ENCODE peak calls at places on chromosomes 13 and 19, in four cellular contexts. One of them, this sample, is unnamed.

GRCh38 chr13:43374621-43375020 is 351.2 kb downstream of the DNAJC15 start:
- DNase-seq in activated naive CD4-positive, alpha-beta T cell treated with anti-CD3 and anti-CD28 coated beads, Interleukin-2, amount 50 U/mL, for 72 hours: no peak
- DNase-seq in adrenal gland: no peak
- DNase-seq in NCI-H1105 treated with DMSO at 0.1 percent for 48 hours: no peak
- DNase-seq in this sample: no peak

GRCh38 chr13:24254151-24254810 is 55.1 kb upstream of the C1QTNF9 start:
- DNase-seq in activated naive CD4-positive, alpha-beta T cell treated with anti-CD3 and anti-CD28 coated beads, Interleukin-2, amount 50 U/mL, for 72 hours: peak
- DNase-seq in adrenal gland: peak
- DNase-seq in NCI-H1105 treated with DMSO at 0.1 percent for 48 hours: no peak
- DNase-seq in this sample: no peak

GRCh38 chr13:111658150-111659100 is 338.0 kb downstream of the TEX29 start:
- DNase-seq in activated naive CD4-positive, alpha-beta T cell treated with anti-CD3 and anti-CD28 coated beads, Interleukin-2, amount 50 U/mL, for 72 hours: no peak
- DNase-seq in NCI-H1105 treated with DMSO at 0.1 percent for 48 hours: no peak
- DNase-seq in adrenal gland: no peak
- DNase-seq in this sample: no peak

GRCh38 chr13:44474122-44474910 is 100.7 kb downstream of the SERP2 start:
- DNase-seq in activated naive CD4-positive, alpha-beta T cell treated with anti-CD3 and anti-CD28 coated beads, Interleukin-2, amount 50 U/mL, for 72 hours: no peak
- DNase-seq in adrenal gland: no peak
- DNase-seq in NCI-H1105 treated with DMSO at 0.1 percent for 48 hours: no peak
- DNase-seq in this sample: no peak

GRCh38 chr19:42099336-42099925 is 23.5 kb downstream of the ZNF574 start:
- DNase-seq in NCI-H1105 treated with DMSO at 0.1 percent for 48 hours: no peak
- DNase-seq in adrenal gland: no peak
- DNase-seq in activated naive CD4-positive, alpha-beta T cell treated with anti-CD3 and anti-CD28 coated beads, Interleukin-2, amount 50 U/mL, for 72 hours: no peak
- DNase-seq in this sample: no peak

GRCh38 chr19:7494416-7495098 is 5.7 kb upstream of the PEX11G start:
- DNase-seq in adrenal gland: peak
- DNase-seq in activated naive CD4-positive, alpha-beta T cell treated with anti-CD3 and anti-CD28 coated beads, Interleukin-2, amount 50 U/mL, for 72 hours: no peak
- DNase-seq in NCI-H1105 treated with DMSO at 0.1 percent for 48 hours: no peak
- DNase-seq in this sample: no peak

GRCh38 chr13:43464578-43465264 is 322.1 kb downstream of the ENOX1 start:
- DNase-seq in adrenal gland: no peak
- DNase-seq in activated naive CD4-positive, alpha-beta T cell treated with anti-CD3 and anti-CD28 coated beads, Interleukin-2, amount 50 U/mL, for 72 hours: no peak
- DNase-seq in NCI-H1105 treated with DMSO at 0.1 percent for 48 hours: no peak
- DNase-seq in this sample: no peak

GRCh38 chr19:13195678-13196077 is 45.5 kb downstream of the IER2 start:
- DNase-seq in NCI-H1105 treated with DMSO at 0.1 percent for 48 hours: no peak
- DNase-seq in adrenal gland: no peak
- DNase-seq in activated naive CD4-positive, alpha-beta T cell treated with anti-CD3 and anti-CD28 coated beads, Interleukin-2, amount 50 U/mL, for 72 hours: no peak
- DNase-seq in this sample: no peak

GRCh38 chr19:51660975-51661600 is 14.5 kb upstream of the SIGLEC14 start:
- DNase-seq in adrenal gland: peak
- DNase-seq in activated naive CD4-positive, alpha-beta T cell treated with anti-CD3 and anti-CD28 coated beads, Interleukin-2, amount 50 U/mL, for 72 hours: no peak
- DNase-seq in NCI-H1105 treated with DMSO at 0.1 percent for 48 hours: peak
- DNase-seq in this sample: no peak

GRCh38 chr13:43145556-43145955 is 122.2 kb downstream of the DNAJC15 start:
- DNase-seq in NCI-H1105 treated with DMSO at 0.1 percent for 48 hours: no peak
- DNase-seq in activated naive CD4-positive, alpha-beta T cell treated with anti-CD3 and anti-CD28 coated beads, Interleukin-2, amount 50 U/mL, for 72 hours: no peak
- DNase-seq in adrenal gland: no peak
- DNase-seq in this sample: no peak

GRCh38 chr13:106649495-106649894 is 81.6 kb upstream of the ARGLU1 start:
- DNase-seq in NCI-H1105 treated with DMSO at 0.1 percent for 48 hours: no peak
- DNase-seq in activated naive CD4-positive, alpha-beta T cell treated with anti-CD3 and anti-CD28 coated beads, Interleukin-2, amount 50 U/mL, for 72 hours: no peak
- DNase-seq in adrenal gland: no peak
- DNase-seq in this sample: no peak

GRCh38 chr19:50050406-50051223 is 24.8 kb downstream of the ZNF473 start:
- DNase-seq in activated naive CD4-positive, alpha-beta T cell treated with anti-CD3 and anti-CD28 coated beads, Interleukin-2, amount 50 U/mL, for 72 hours: peak
- DNase-seq in adrenal gland: peak
- DNase-seq in NCI-H1105 treated with DMSO at 0.1 percent for 48 hours: peak
- DNase-seq in this sample: peak

GRCh38 chr13:97256343-97256783 is 34.2 kb downstream of the MBNL2 start:
- DNase-seq in adrenal gland: peak
- DNase-seq in activated naive CD4-positive, alpha-beta T cell treated with anti-CD3 and anti-CD28 coated beads, Interleukin-2, amount 50 U/mL, for 72 hours: no peak
- DNase-seq in NCI-H1105 treated with DMSO at 0.1 percent for 48 hours: no peak
- DNase-seq in this sample: no peak

GRCh38 chr19:35509018-35509652 is 4.3 kb downstream of the DMKN start:
- DNase-seq in adrenal gland: peak
- DNase-seq in activated naive CD4-positive, alpha-beta T cell treated with anti-CD3 and anti-CD28 coated beads, Interleukin-2, amount 50 U/mL, for 72 hours: no peak
- DNase-seq in NCI-H1105 treated with DMSO at 0.1 percent for 48 hours: peak
- DNase-seq in this sample: peak

GRCh38 chr13:41785402-41786142 is 175.3 kb downstream of the VWA8 start:
- DNase-seq in NCI-H1105 treated with DMSO at 0.1 percent for 48 hours: no peak
- DNase-seq in adrenal gland: no peak
- DNase-seq in activated naive CD4-positive, alpha-beta T cell treated with anti-CD3 and anti-CD28 coated beads, Interleukin-2, amount 50 U/mL, for 72 hours: no peak
- DNase-seq in this sample: no peak

GRCh38 chr19:11284535-11284934 is 11.4 kb upstream of the TSPAN16 start:
- DNase-seq in NCI-H1105 treated with DMSO at 0.1 percent for 48 hours: no peak
- DNase-seq in adrenal gland: no peak
- DNase-seq in activated naive CD4-positive, alpha-beta T cell treated with anti-CD3 and anti-CD28 coated beads, Interleukin-2, amount 50 U/mL, for 72 hours: no peak
- DNase-seq in this sample: no peak

GRCh38 chr13:38582133-38582532 is 104.7 kb upstream of the FREM2 start:
- DNase-seq in adrenal gland: peak
- DNase-seq in activated naive CD4-positive, alpha-beta T cell treated with anti-CD3 and anti-CD28 coated beads, Interleukin-2, amount 50 U/mL, for 72 hours: no peak
- DNase-seq in NCI-H1105 treated with DMSO at 0.1 percent for 48 hours: peak
- DNase-seq in this sample: no peak

GRCh38 chr13:77521194-77521593 is 14.3 kb upstream of the SCEL start:
- DNase-seq in activated naive CD4-positive, alpha-beta T cell treated with anti-CD3 and anti-CD28 coated beads, Interleukin-2, amount 50 U/mL, for 72 hours: no peak
- DNase-seq in NCI-H1105 treated with DMSO at 0.1 percent for 48 hours: no peak
- DNase-seq in adrenal gland: no peak
- DNase-seq in this sample: no peak

GRCh38 chr19:38735257-38735686 is 9.0 kb downstream of the CAPN12 start:
- DNase-seq in activated naive CD4-positive, alpha-beta T cell treated with anti-CD3 and anti-CD28 coated beads, Interleukin-2, amount 50 U/mL, for 72 hours: no peak
- DNase-seq in adrenal gland: no peak
- DNase-seq in NCI-H1105 treated with DMSO at 0.1 percent for 48 hours: peak
- DNase-seq in this sample: no peak

GRCh38 chr13:39407786-39408185 is 195.2 kb downstream of the LHFPL6 start:
- DNase-seq in NCI-H1105 treated with DMSO at 0.1 percent for 48 hours: no peak
- DNase-seq in activated naive CD4-positive, alpha-beta T cell treated with anti-CD3 and anti-CD28 coated beads, Interleukin-2, amount 50 U/mL, for 72 hours: no peak
- DNase-seq in adrenal gland: no peak
- DNase-seq in this sample: no peak

GRCh38 chr19:12156254-12157058 is at the start of gene ZNF625:
- DNase-seq in adrenal gland: peak
- DNase-seq in NCI-H1105 treated with DMSO at 0.1 percent for 48 hours: peak
- DNase-seq in activated naive CD4-positive, alpha-beta T cell treated with anti-CD3 and anti-CD28 coated beads, Interleukin-2, amount 50 U/mL, for 72 hours: peak
- DNase-seq in this sample: peak

GRCh38 chr19:5349041-5349440 is 8.4 kb upstream of the PTPRS start:
- DNase-seq in adrenal gland: no peak
- DNase-seq in activated naive CD4-positive, alpha-beta T cell treated with anti-CD3 and anti-CD28 coated beads, Interleukin-2, amount 50 U/mL, for 72 hours: no peak
- DNase-seq in NCI-H1105 treated with DMSO at 0.1 percent for 48 hours: no peak
- DNase-seq in this sample: no peak

GRCh38 chr19:30450101-30450500 is 77.9 kb downstream of the ZNF536 start:
- DNase-seq in activated naive CD4-positive, alpha-beta T cell treated with anti-CD3 and anti-CD28 coated beads, Interleukin-2, amount 50 U/mL, for 72 hours: no peak
- DNase-seq in adrenal gland: peak
- DNase-seq in NCI-H1105 treated with DMSO at 0.1 percent for 48 hours: peak
- DNase-seq in this sample: no peak

GRCh38 chr19:35468637-35469036 is 20.6 kb downstream of the FFAR2 start:
- DNase-seq in adrenal gland: peak
- DNase-seq in NCI-H1105 treated with DMSO at 0.1 percent for 48 hours: peak
- DNase-seq in activated naive CD4-positive, alpha-beta T cell treated with anti-CD3 and anti-CD28 coated beads, Interleukin-2, amount 50 U/mL, for 72 hours: no peak
- DNase-seq in this sample: peak

GRCh38 chr13:112880976-112881540 is 88.0 kb upstream of the MCF2L start:
- DNase-seq in NCI-H1105 treated with DMSO at 0.1 percent for 48 hours: no peak
- DNase-seq in adrenal gland: no peak
- DNase-seq in activated naive CD4-positive, alpha-beta T cell treated with anti-CD3 and anti-CD28 coated beads, Interleukin-2, amount 50 U/mL, for 72 hours: no peak
- DNase-seq in this sample: no peak

GRCh38 chr19:40827386-40828247 is 22.6 kb downstream of the CYP2A6 start:
- DNase-seq in activated naive CD4-positive, alpha-beta T cell treated with anti-CD3 and anti-CD28 coated beads, Interleukin-2, amount 50 U/mL, for 72 hours: peak
- DNase-seq in NCI-H1105 treated with DMSO at 0.1 percent for 48 hours: no peak
- DNase-seq in adrenal gland: no peak
- DNase-seq in this sample: no peak

GRCh38 chr13:113033054-113033453 is 64.0 kb downstream of the MCF2L start:
- DNase-seq in adrenal gland: no peak
- DNase-seq in NCI-H1105 treated with DMSO at 0.1 percent for 48 hours: no peak
- DNase-seq in activated naive CD4-positive, alpha-beta T cell treated with anti-CD3 and anti-CD28 coated beads, Interleukin-2, amount 50 U/mL, for 72 hours: no peak
- DNase-seq in this sample: no peak

GRCh38 chr19:4962085-4962619 is 6.8 kb upstream of the KDM4B start:
- DNase-seq in activated naive CD4-positive, alpha-beta T cell treated with anti-CD3 and anti-CD28 coated beads, Interleukin-2, amount 50 U/mL, for 72 hours: no peak
- DNase-seq in adrenal gland: no peak
- DNase-seq in NCI-H1105 treated with DMSO at 0.1 percent for 48 hours: no peak
- DNase-seq in this sample: no peak

GRCh38 chr19:371501-372160 is 27.0 kb upstream of the MIER2 start:
- DNase-seq in adrenal gland: no peak
- DNase-seq in activated naive CD4-positive, alpha-beta T cell treated with anti-CD3 and anti-CD28 coated beads, Interleukin-2, amount 50 U/mL, for 72 hours: peak
- DNase-seq in NCI-H1105 treated with DMSO at 0.1 percent for 48 hours: no peak
- DNase-seq in this sample: no peak

GRCh38 chr19:38665950-38666661 is 18.7 kb downstream of the ACTN4 start:
- DNase-seq in activated naive CD4-positive, alpha-beta T cell treated with anti-CD3 and anti-CD28 coated beads, Interleukin-2, amount 50 U/mL, for 72 hours: no peak
- DNase-seq in NCI-H1105 treated with DMSO at 0.1 percent for 48 hours: no peak
- DNase-seq in adrenal gland: no peak
- DNase-seq in this sample: no peak